ENCODE peak calls at places on chromosomes 6 and 20, in nine cellular contexts. N, X, J, M, G, P, D, T and H are unnamed samples.

GRCh38 chr6:163860194-163861081 is 445.9 kb downstream of the QKI start:
- DNase-seq in G (peak; percentile 70), X (no peak), P (no peak), T (no peak), D (no peak), N (peak; percentile 54), J (peak; percentile 82), M (no peak), H (no peak)

GRCh38 chr6:105990151-105990550 is 96.0 kb upstream of the PRDM1 start:
- DNase-seq in N (no peak), D (no peak), M (no peak), P (no peak), G (no peak), T (no peak), J (no peak), X (no peak), H (no peak)

GRCh38 chr20:4482378-4482777 is 239.3 kb upstream of the PRND start:
- DNase-seq in M (no peak), X (no peak), T (no peak), J (no peak), N (no peak), P (no peak), D (no peak), G (no peak), H (no peak)

GRCh38 chr20:51431321-51431720 is 111.2 kb downstream of the NFATC2 start:
- DNase-seq in N (no peak), M (no peak), X (no peak), J (no peak), T (no peak), P (no peak), D (no peak), G (no peak), H (no peak)

GRCh38 chr6:137332637-137333228 is 113.5 kb upstream of the IFNGR1 start:
- DNase-seq in J (no peak), N (no peak), T (no peak), G (no peak), M (no peak), P (no peak), X (no peak), D (no peak), H (no peak)

GRCh38 chr6:143513410-143513809 is 1.9 kb upstream of the FUCA2 start:
- DNase-seq in J (peak; percentile 74), M (peak; percentile 51), N (no peak), T (peak; percentile 43), P (no peak), X (peak; percentile 25), G (peak; percentile 12), D (no peak), H (peak; percentile 91)

GRCh38 chr20:47922280-47922675 is 137.0 kb upstream of the SULF2 start:
- DNase-seq in D (no peak), J (no peak), M (no peak), T (no peak), G (no peak), X (no peak), N (no peak), P (no peak), H (no peak)

GRCh38 chr6:151747890-151748289 is 59.6 kb upstream of the ESR1 start:
- DNase-seq in T (no peak), P (no peak), J (no peak), X (no peak), G (no peak), N (no peak), D (no peak), M (no peak), H (no peak)

GRCh38 chr6:16758163-16758975 is 2.9 kb downstream of the ATXN1 start:
- DNase-seq in J (no peak), P (peak; percentile 79), M (peak; percentile 15), G (peak; percentile 34), D (peak; percentile 22), T (no peak), X (no peak), N (no peak), H (no peak)

GRCh38 chr6:10028202-10028601 is 386.7 kb downstream of the TFAP2A start:
- DNase-seq in D (no peak), T (peak; percentile 33), J (no peak), P (no peak), G (no peak), X (no peak), N (no peak), M (no peak), H (no peak)

GRCh38 chr6:160030103-160030502 is 61.2 kb downstream of the IGF2R start:
- DNase-seq in P (peak; percentile 78), N (peak; percentile 91), J (no peak), M (no peak), G (peak; percentile 87), T (no peak), D (no peak), X (no peak), H (no peak)

GRCh38 chr6:20534906-20535305 is 649 bp downstream of the CDKAL1 start:
- DNase-seq in M (no peak), X (no peak), N (peak; percentile 21), P (peak; percentile 22), G (no peak), D (no peak), J (peak; percentile 66), T (no peak), H (no peak)

GRCh38 chr20:39310363-39311037 is 348.4 kb downstream of the DHX35 start:
- DNase-seq in G (no peak), D (no peak), P (no peak), X (no peak), N (no peak), M (no peak), T (no peak), J (no peak), H (no peak)

GRCh38 chr6:83258517-83258916 is 65.4 kb downstream of the RWDD2A start:
- DNase-seq in D (no peak), X (no peak), N (peak; percentile 8), G (peak; percentile 35), J (no peak), M (no peak), P (no peak), T (no peak), H (no peak)

GRCh38 chr20:25672659-25673058 is 24.0 kb downstream of the ZNF337 start:
- DNase-seq in T (no peak), J (no peak), G (no peak), N (no peak), M (no peak), X (no peak), P (no peak), D (no peak), H (no peak)

GRCh38 chr6:11653028-11653583 is 115.6 kb downstream of the TMEM170B start:
- DNase-seq in X (peak; percentile 24), P (no peak), D (peak; percentile 55), J (no peak), N (peak; percentile 96), T (no peak), G (peak; percentile 54), M (peak; percentile 3), H (no peak)

GRCh38 chr20:51917886-51918545 is 115.7 kb upstream of the SALL4 start:
- DNase-seq in N (no peak), M (no peak), J (no peak), D (no peak), T (no peak), G (no peak), X (no peak), P (no peak), H (no peak)

GRCh38 chr6:43740321-43740960 is 29.6 kb upstream of the VEGFA start:
- DNase-seq in T (no peak), N (no peak), P (no peak), J (no peak), M (no peak), X (no peak), G (no peak), D (no peak), H (no peak)

GRCh38 chr20:23995905-23996666 is 7.5 kb upstream of the GGTLC1 start:
- DNase-seq in J (peak; percentile 65), D (no peak), P (no peak), X (peak; percentile 50), G (peak; percentile 80), M (peak; percentile 70), N (peak; percentile 48), T (peak; percentile 58), H (peak; percentile 18)

GRCh38 chr6:144439016-144439415 is 153.9 kb downstream of the UTRN start:
- DNase-seq in N (no peak), D (no peak), P (no peak), G (no peak), X (no peak), M (no peak), J (no peak), T (no peak), H (no peak)

GRCh38 chr20:46999821-47000465 is 105.3 kb downstream of the EYA2 start:
- DNase-seq in G (no peak), D (no peak), J (no peak), N (no peak), X (no peak), M (no peak), T (no peak), P (peak; percentile 9), H (peak; percentile 48)